ENCODE peak calls at places on chromosomes 5 and 9, in five cellular contexts. One of them, this sample, is unnamed.
A peak's percentile ranks its signal among the peaks of the same experiment; 100 is the strongest.

GRCh38 chr9:97478301-97478981 is 23.0 kb upstream of the TMOD1 start:
- DNase-seq in lower lobe of right lung: no peak
- DNase-seq in head of caudate nucleus: no peak
- DNase-seq in NCI-H345: no peak
- DNase-seq in IMR-90: no peak
- DNase-seq in this sample: no peak

GRCh38 chr5:40551706-40552557 is 127.8 kb upstream of the PTGER4 start:
- DNase-seq in lower lobe of right lung: no peak
- DNase-seq in head of caudate nucleus: no peak
- DNase-seq in NCI-H345: no peak
- DNase-seq in IMR-90: peak; percentile 98
- DNase-seq in this sample: no peak

GRCh38 chr9:22169243-22169642 is 160.1 kb upstream of the CDKN2B start:
- DNase-seq in lower lobe of right lung: no peak
- DNase-seq in head of caudate nucleus: no peak
- DNase-seq in NCI-H345: no peak
- DNase-seq in IMR-90: peak; percentile 79
- DNase-seq in this sample: no peak

GRCh38 chr9:115941561-115942315 is 211.9 kb upstream of the PAPPA start:
- DNase-seq in lower lobe of right lung: no peak
- DNase-seq in head of caudate nucleus: no peak
- DNase-seq in NCI-H345: no peak
- DNase-seq in IMR-90: peak; percentile 82
- DNase-seq in this sample: no peak

GRCh38 chr5:133360693-133361479 is 251.5 kb downstream of the FSTL4 start:
- DNase-seq in lower lobe of right lung: no peak
- DNase-seq in head of caudate nucleus: no peak
- DNase-seq in NCI-H345: no peak
- DNase-seq in IMR-90: no peak
- DNase-seq in this sample: no peak

GRCh38 chr9:89497978-89498844 is at the start of gene SEMA4D:
- DNase-seq in lower lobe of right lung: peak; percentile 82
- DNase-seq in head of caudate nucleus: peak; percentile 84
- DNase-seq in NCI-H345: peak; percentile 40
- DNase-seq in IMR-90: peak; percentile 51
- DNase-seq in this sample: peak; percentile 70

GRCh38 chr5:141714542-141715303 is 32.7 kb upstream of the ARAP3 start:
- DNase-seq in lower lobe of right lung: no peak
- DNase-seq in head of caudate nucleus: no peak
- DNase-seq in NCI-H345: no peak
- DNase-seq in IMR-90: no peak
- DNase-seq in this sample: no peak

GRCh38 chr9:82949203-82949602 is 113.7 kb downstream of the RASEF start:
- DNase-seq in lower lobe of right lung: no peak
- DNase-seq in head of caudate nucleus: no peak
- DNase-seq in NCI-H345: no peak
- DNase-seq in IMR-90: no peak
- DNase-seq in this sample: no peak

GRCh38 chr9:77750284-77750683 is 102.2 kb upstream of the GNA14 start:
- DNase-seq in lower lobe of right lung: no peak
- DNase-seq in head of caudate nucleus: no peak
- DNase-seq in NCI-H345: no peak
- DNase-seq in IMR-90: peak; percentile 60
- DNase-seq in this sample: no peak

GRCh38 chr9:111804636-111805035 is 9.9 kb upstream of the SHOC1 start:
- DNase-seq in lower lobe of right lung: no peak
- DNase-seq in head of caudate nucleus: no peak
- DNase-seq in NCI-H345: no peak
- DNase-seq in IMR-90: no peak
- DNase-seq in this sample: no peak

GRCh38 chr5:7208911-7209310 is 187.0 kb upstream of the ADCY2 start:
- DNase-seq in lower lobe of right lung: no peak
- DNase-seq in head of caudate nucleus: no peak
- DNase-seq in NCI-H345: peak; percentile 65
- DNase-seq in IMR-90: no peak
- DNase-seq in this sample: no peak

GRCh38 chr9:137438591-137439157 is 2.5 kb downstream of the ENTPD8 start:
- DNase-seq in lower lobe of right lung: peak; percentile 33
- DNase-seq in head of caudate nucleus: no peak
- DNase-seq in NCI-H345: no peak
- DNase-seq in IMR-90: no peak
- DNase-seq in this sample: no peak

GRCh38 chr9:9670454-9670853 is 942.3 kb downstream of the PTPRD start:
- DNase-seq in lower lobe of right lung: no peak
- DNase-seq in head of caudate nucleus: no peak
- DNase-seq in NCI-H345: no peak
- DNase-seq in IMR-90: no peak
- DNase-seq in this sample: no peak

GRCh38 chr5:35924122-35924949 is 14.1 kb downstream of the CAPSL start:
- DNase-seq in lower lobe of right lung: no peak
- DNase-seq in head of caudate nucleus: no peak
- DNase-seq in NCI-H345: no peak
- DNase-seq in IMR-90: peak; percentile 85
- DNase-seq in this sample: no peak

GRCh38 chr9:75064307-75065025 is 23.5 kb downstream of the NMRK1 start:
- DNase-seq in lower lobe of right lung: no peak
- DNase-seq in head of caudate nucleus: no peak
- DNase-seq in NCI-H345: no peak
- DNase-seq in IMR-90: peak; percentile 72
- DNase-seq in this sample: no peak

GRCh38 chr9:120477534-120478001 is 102.4 kb downstream of the CDK5RAP2 start:
- DNase-seq in lower lobe of right lung: peak; percentile 54
- DNase-seq in head of caudate nucleus: peak; percentile 79
- DNase-seq in NCI-H345: peak; percentile 15
- DNase-seq in IMR-90: peak; percentile 90
- DNase-seq in this sample: peak; percentile 29

GRCh38 chr5:78806544-78806943 is 158.0 kb upstream of the LHFPL2 start:
- DNase-seq in lower lobe of right lung: no peak
- DNase-seq in head of caudate nucleus: no peak
- DNase-seq in NCI-H345: no peak
- DNase-seq in IMR-90: peak; percentile 94
- DNase-seq in this sample: no peak

GRCh38 chr9:122695696-122696095 is 20.8 kb downstream of the OR1L3 start:
- DNase-seq in lower lobe of right lung: no peak
- DNase-seq in head of caudate nucleus: no peak
- DNase-seq in NCI-H345: no peak
- DNase-seq in IMR-90: peak; percentile 3
- DNase-seq in this sample: no peak

GRCh38 chr5:123776761-123777160 is 264.8 kb downstream of the CSNK1G3 start:
- DNase-seq in lower lobe of right lung: no peak
- DNase-seq in head of caudate nucleus: no peak
- DNase-seq in NCI-H345: no peak
- DNase-seq in IMR-90: peak; percentile 88
- DNase-seq in this sample: no peak

GRCh38 chr9:123063172-123063508 is 29.7 kb downstream of the GPR21 start:
- DNase-seq in lower lobe of right lung: no peak
- DNase-seq in head of caudate nucleus: no peak
- DNase-seq in NCI-H345: no peak
- DNase-seq in IMR-90: peak; percentile 76
- DNase-seq in this sample: no peak

GRCh38 chr9:35797311-35798109 is 6.1 kb downstream of the NPR2 start:
- DNase-seq in lower lobe of right lung: no peak
- DNase-seq in head of caudate nucleus: no peak
- DNase-seq in NCI-H345: no peak
- DNase-seq in IMR-90: peak; percentile 18
- DNase-seq in this sample: no peak

GRCh38 chr5:36502608-36503007 is 103.8 kb upstream of the SLC1A3 start:
- DNase-seq in lower lobe of right lung: no peak
- DNase-seq in head of caudate nucleus: no peak
- DNase-seq in NCI-H345: no peak
- DNase-seq in IMR-90: peak; percentile 82
- DNase-seq in this sample: no peak